ENCODE peak calls at places on chromosomes 6 and 20, in five cellular contexts. W, M, C, U and N are unnamed samples.
A peak's percentile ranks its signal among the peaks of the same experiment; 100 is the strongest.

GRCh38 chr6:5979650-5980427 is 26.9 kb downstream of the NRN1 start:
- DNase-seq in C (no peak), M (no peak), U (no peak), W (no peak), N (peak; percentile 5)

GRCh38 chr6:134701301-134701700 is 248.6 kb downstream of the ALDH8A1 start:
- DNase-seq in U (no peak), C (no peak), M (no peak), W (no peak), N (no peak)

GRCh38 chr6:36622901-36623546 is 28.9 kb downstream of the SRSF3 start:
- DNase-seq in M (no peak), W (no peak), U (no peak), C (no peak), N (no peak)

GRCh38 chr6:55713411-55713810 is 134.4 kb upstream of the HMGCLL1 start:
- DNase-seq in W (no peak), C (no peak), M (no peak), U (peak; percentile 31), N (peak; percentile 85)

GRCh38 chr20:50189681-50190250 is 864 bp upstream of the CEBPB start:
- DNase-seq in C (no peak), W (no peak), U (peak; percentile 79), M (peak; percentile 41), N (no peak)

GRCh38 chr20:49989234-49990065 is 6.7 kb downstream of the SNAI1 start:
- DNase-seq in U (no peak), C (no peak), W (no peak), M (peak; percentile 73), N (peak; percentile 87)

GRCh38 chr6:45714795-45715507 is 300.7 kb downstream of the CLIC5 start:
- DNase-seq in C (peak; percentile 75), U (peak; percentile 74), W (peak; percentile 61), M (peak; percentile 69), N (peak; percentile 91)

GRCh38 chr20:22523128-22523498 is 61.3 kb downstream of the FOXA2 start:
- DNase-seq in U (no peak), C (no peak), W (no peak), M (no peak), N (no peak)

GRCh38 chr20:57381596-57382503 is 9.3 kb upstream of the RBM38 start:
- DNase-seq in C (no peak), W (peak; percentile 89), U (peak; percentile 71), M (peak; percentile 86), N (peak; percentile 62)

GRCh38 chr20:19067986-19068385 is 144.5 kb upstream of the SLC24A3 start:
- DNase-seq in U (no peak), C (no peak), M (no peak), W (no peak), N (no peak)

GRCh38 chr6:39430968-39431523 is 108.5 kb upstream of the KCNK16 start:
- DNase-seq in W (no peak), C (no peak), U (no peak), M (no peak), N (no peak)

GRCh38 chr6:34462561-34462971 is 3.3 kb upstream of the PACSIN1 start:
- DNase-seq in M (peak; percentile 83), U (peak; percentile 36), C (peak; percentile 27), W (peak; percentile 55), N (no peak)

GRCh38 chr20:39676236-39676635 is 714.1 kb downstream of the DHX35 start:
- DNase-seq in U (no peak), C (no peak), W (no peak), M (no peak), N (no peak)

GRCh38 chr20:46204594-46205205 is 86.6 kb downstream of the CD40 start:
- DNase-seq in W (no peak), M (no peak), U (no peak), C (no peak), N (no peak)

GRCh38 chr20:17403496-17403895 is 127.7 kb downstream of the BFSP1 start:
- DNase-seq in W (no peak), M (no peak), U (no peak), C (no peak), N (no peak)

GRCh38 chr6:56324396-56324795 is 77.0 kb upstream of the COL21A1 start:
- DNase-seq in W (no peak), M (no peak), U (no peak), C (no peak), N (no peak)

GRCh38 chr20:52569201-52569600 is 377.6 kb upstream of the ZFP64 start:
- DNase-seq in W (no peak), M (no peak), U (no peak), C (no peak), N (no peak)

GRCh38 chr6:71385111-71385822 is 96.7 kb downstream of the OGFRL1 start:
- DNase-seq in W (no peak), U (no peak), C (no peak), M (no peak), N (no peak)

GRCh38 chr6:49915035-49915434 is 48.7 kb upstream of the CRISP1 start:
- DNase-seq in C (no peak), M (no peak), W (no peak), U (no peak), N (no peak)

GRCh38 chr20:9119776-9120175 is 50.9 kb downstream of the PLCB4 start:
- DNase-seq in U (no peak), M (no peak), W (no peak), C (no peak), N (no peak)

GRCh38 chr6:41200296-41200900 is 551 bp downstream of the TREML2 start:
- DNase-seq in W (no peak), C (no peak), M (peak; percentile 76), U (no peak), N (no peak)
- TF ChIP-seq MAFK in W (no peak), C (no peak), M (no peak), U (no peak), N (no peak)

DNA sequence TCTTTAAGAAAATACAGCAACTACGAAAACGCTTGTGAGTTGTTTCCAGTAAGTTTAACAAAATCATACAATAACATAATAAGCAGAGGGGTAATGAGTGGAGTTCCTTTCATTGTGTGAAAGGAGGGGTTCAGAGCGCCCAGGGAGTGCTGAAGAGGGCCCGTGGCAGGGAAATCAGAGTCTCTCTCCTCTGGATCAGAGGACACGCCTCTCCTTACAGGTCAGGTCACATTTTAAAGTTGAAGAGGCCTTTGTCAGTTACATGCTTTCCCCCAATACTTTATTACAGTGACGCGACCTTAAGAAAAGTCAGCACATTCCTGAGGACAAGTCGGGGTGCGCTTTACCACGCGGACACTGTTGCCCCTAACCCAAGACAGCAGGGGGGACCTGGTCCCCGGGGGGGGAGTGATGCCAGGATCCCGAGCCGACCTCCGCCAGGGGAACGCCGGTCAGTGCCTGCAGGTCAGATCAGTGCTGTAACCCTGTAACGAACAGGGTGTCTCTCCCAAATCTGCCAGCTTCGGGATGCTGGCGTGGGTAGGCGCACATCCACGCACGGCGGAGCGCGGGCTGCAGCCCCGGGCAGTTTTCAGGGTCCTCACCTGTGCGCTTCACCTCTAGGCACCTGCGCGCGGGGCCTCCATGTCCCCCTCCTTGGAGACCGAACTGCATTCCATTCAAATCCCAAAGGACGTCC is 848 bp downstream of the DACT2 start:
- DNase-seq in C (no peak), M (no peak), U (no peak), W (no peak), N (no peak)
- H3K27ac ChIP-seq in C (no peak overlapping the region), M (no peak overlapping the region), U (no peak overlapping the region), W (peak overlapping the region; percentile 86), N (no peak overlapping the region)

DNA sequence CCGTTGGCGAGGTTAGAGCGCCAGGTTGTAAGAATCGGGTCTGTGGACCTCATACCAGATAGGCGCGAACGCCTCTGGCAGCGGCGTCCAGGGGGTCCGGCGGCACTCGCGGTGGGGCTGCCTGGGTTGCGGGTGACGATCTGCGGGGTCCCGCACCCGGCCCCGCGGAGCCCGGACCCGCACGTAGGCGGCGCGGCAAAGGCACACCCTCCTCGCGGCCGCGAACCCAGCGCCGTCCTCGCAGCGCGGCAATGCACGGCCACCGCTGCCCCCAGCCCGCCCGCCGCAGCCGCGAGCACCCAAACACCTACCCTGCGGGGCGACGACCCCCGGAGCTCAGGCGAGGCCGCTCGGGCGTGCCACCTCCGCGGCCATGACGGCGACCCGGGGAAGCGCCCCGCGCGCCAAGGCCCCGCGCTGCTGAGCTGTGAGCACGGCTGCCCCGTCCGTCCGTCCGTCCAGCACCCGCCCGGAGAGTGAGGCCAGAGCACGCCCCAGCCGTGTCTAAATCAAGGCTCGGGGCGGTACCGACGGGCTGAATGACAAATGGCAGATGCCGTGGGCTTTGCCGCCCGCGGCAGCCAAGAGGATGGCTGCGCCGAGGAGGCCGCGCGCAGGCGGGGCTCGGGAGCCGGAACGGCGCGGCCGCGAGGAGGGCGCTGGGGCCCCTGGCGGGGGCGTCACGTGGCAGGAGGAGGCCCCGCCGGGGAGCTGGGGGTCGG is at the start of gene PLAGL1:
- DNase-seq in W (peak; percentile 16), U (peak; percentile 4), C (no peak), M (peak; percentile 74), N (peak; percentile 55)
- TF ChIP-seq MAFK in W (no peak), U (no peak), C (no peak), M (no peak), N (no peak)

DNA sequence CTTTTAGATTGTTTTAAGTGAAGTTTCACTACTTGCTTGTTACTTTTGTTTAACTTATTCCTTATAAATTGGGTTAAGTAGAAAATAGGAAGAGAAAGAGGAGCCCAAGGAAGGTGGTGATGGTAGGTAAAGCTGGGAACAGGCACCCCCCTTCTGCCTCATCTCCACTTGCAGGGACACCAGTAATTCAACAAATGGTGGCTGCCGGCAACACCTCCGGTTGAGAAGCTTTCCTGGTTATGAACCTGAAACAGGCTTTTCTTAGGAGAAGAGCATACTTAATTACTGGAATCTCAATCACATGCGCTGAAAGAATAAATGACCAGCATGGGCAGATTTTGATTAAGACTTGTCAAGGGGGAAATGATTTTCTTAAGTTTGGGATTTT is 158.9 kb upstream of the ZNF217 start:
- DNase-seq in M (peak; percentile 58), U (no peak), C (no peak), W (no peak), N (no peak)
- H3K27ac ChIP-seq in M (peak overlapping the region; percentile 92), U (no peak overlapping the region), C (peak overlapping the region; percentile 62), W (peak overlapping the region; percentile 86), N (peak overlapping the region; percentile 20)

GRCh38 chr20:62428396-62429160 is 1.2 kb upstream of the RBBP8NL start:
- DNase-seq in U (no peak), C (no peak), M (no peak), W (no peak), N (no peak)
- TF ChIP-seq MAFK in U (no peak), C (no peak), M (no peak), W (no peak), N (no peak)

DNA sequence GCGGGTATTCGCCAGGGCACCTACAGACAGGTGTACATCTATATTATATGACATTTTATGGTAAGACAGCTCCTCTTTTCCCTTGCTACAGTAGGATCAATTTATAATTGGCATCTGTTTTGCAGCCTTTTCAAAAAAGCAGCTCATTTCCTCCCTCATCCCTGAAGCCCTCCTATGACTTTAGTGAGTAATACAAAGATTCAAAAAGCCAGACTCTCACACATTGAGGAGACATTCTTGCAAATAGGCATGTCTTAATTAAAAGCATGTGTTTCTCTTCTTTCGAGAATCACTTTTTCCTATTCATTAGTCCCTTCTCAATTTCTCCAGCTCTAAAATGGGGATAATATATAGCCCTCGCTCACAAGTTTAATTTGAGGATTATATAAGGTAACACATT is 283.4 kb downstream of the TBC1D7 start:
- DNase-seq in U (no peak), W (no peak), M (no peak), C (no peak), N (no peak)
- H3K27ac ChIP-seq in U (no peak overlapping the region), W (no peak overlapping the region), M (no peak overlapping the region), C (no peak overlapping the region), N (no peak overlapping the region)

DNA sequence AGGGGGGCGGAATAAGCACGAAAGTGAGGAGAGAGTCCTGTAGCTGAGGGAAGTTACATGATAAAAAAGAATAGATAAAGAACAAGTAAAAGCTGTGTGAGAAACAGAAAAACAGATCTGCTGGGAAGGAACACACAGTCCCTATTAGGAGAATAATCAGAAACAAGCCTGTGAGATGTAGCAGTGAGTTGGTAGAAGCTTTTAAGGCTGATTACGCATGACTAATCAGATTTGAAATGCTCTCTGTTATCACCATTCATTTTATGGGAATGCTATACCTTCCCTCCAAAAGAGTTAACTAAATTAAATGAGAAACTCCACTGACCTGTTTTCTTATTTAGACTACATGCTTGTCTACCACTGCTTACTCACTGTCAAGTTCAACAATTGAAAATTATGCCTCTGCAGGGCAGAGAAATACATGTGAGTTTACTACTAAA is 15.8 kb downstream of the REPS1 start:
- DNase-seq in U (no peak), W (no peak), M (no peak), C (no peak), N (peak; percentile 53)
- TF ChIP-seq MAFK in U (no peak), W (peak; percentile 24), M (no peak), C (no peak), N (peak; percentile 17)